ENCODE peak calls at places on chromosome 11, in nine cellular contexts. One of them, this sample, is unnamed.

GRCh38 chr11:70504246-70505020 is 106.1 kb downstream of the CTTN start:
- DNase-seq in CD8-positive, alpha-beta T cell: no peak
- DNase-seq in iPS-NIHi11: no peak
- DNase-seq in NCI-H1092 treated with DMSO at 0.1 percent for 48 hours: no peak
- DNase-seq in nucleus accumbens: no peak
- DNase-seq in Peyer's patch: no peak
- DNase-seq in fibroblast of lung: no peak
- DNase-seq in brain microvascular endothelial cell: no peak
- DNase-seq in endodermal cell: no peak
- DNase-seq in this sample: no peak

GRCh38 chr11:77072851-77073327 is 6.1 kb downstream of the CAPN5 start:
- DNase-seq in CD8-positive, alpha-beta T cell: no peak
- DNase-seq in iPS-NIHi11: no peak
- DNase-seq in NCI-H1092 treated with DMSO at 0.1 percent for 48 hours: no peak
- DNase-seq in nucleus accumbens: no peak
- DNase-seq in Peyer's patch: no peak
- DNase-seq in fibroblast of lung: no peak
- DNase-seq in brain microvascular endothelial cell: no peak
- DNase-seq in endodermal cell: peak; percentile 38
- DNase-seq in this sample: peak; percentile 17

GRCh38 chr11:74822187-74822586 is 73.5 kb downstream of the RNF169 start:
- DNase-seq in CD8-positive, alpha-beta T cell: no peak
- DNase-seq in iPS-NIHi11: no peak
- DNase-seq in NCI-H1092 treated with DMSO at 0.1 percent for 48 hours: no peak
- DNase-seq in nucleus accumbens: no peak
- DNase-seq in Peyer's patch: no peak
- DNase-seq in fibroblast of lung: peak; percentile 95
- DNase-seq in brain microvascular endothelial cell: peak; percentile 46
- DNase-seq in endodermal cell: no peak
- DNase-seq in this sample: no peak

GRCh38 chr11:65928667-65929066 is 9.4 kb downstream of the DRAP1 start:
- DNase-seq in CD8-positive, alpha-beta T cell: no peak
- DNase-seq in iPS-NIHi11: no peak
- DNase-seq in NCI-H1092 treated with DMSO at 0.1 percent for 48 hours: no peak
- DNase-seq in nucleus accumbens: no peak
- DNase-seq in Peyer's patch: no peak
- DNase-seq in fibroblast of lung: no peak
- DNase-seq in brain microvascular endothelial cell: no peak
- DNase-seq in endodermal cell: no peak
- DNase-seq in this sample: no peak

GRCh38 chr11:69241844-69242582 is 51.9 kb upstream of the MYEOV start:
- DNase-seq in CD8-positive, alpha-beta T cell: no peak
- DNase-seq in iPS-NIHi11: no peak
- DNase-seq in NCI-H1092 treated with DMSO at 0.1 percent for 48 hours: no peak
- DNase-seq in nucleus accumbens: no peak
- DNase-seq in Peyer's patch: no peak
- DNase-seq in fibroblast of lung: peak; percentile 21
- DNase-seq in brain microvascular endothelial cell: no peak
- DNase-seq in endodermal cell: no peak
- DNase-seq in this sample: no peak

GRCh38 chr11:3220521-3221407 is 2.2 kb upstream of the MRGPRG start:
- DNase-seq in CD8-positive, alpha-beta T cell: no peak
- DNase-seq in iPS-NIHi11: peak; percentile 14
- DNase-seq in NCI-H1092 treated with DMSO at 0.1 percent for 48 hours: no peak
- DNase-seq in nucleus accumbens: no peak
- DNase-seq in Peyer's patch: no peak
- DNase-seq in fibroblast of lung: no peak
- DNase-seq in brain microvascular endothelial cell: no peak
- DNase-seq in endodermal cell: peak; percentile 49
- DNase-seq in this sample: peak; percentile 26

GRCh38 chr11:36300651-36301050 is 4.6 kb downstream of the PRR5L start:
- DNase-seq in CD8-positive, alpha-beta T cell: no peak
- DNase-seq in iPS-NIHi11: no peak
- DNase-seq in NCI-H1092 treated with DMSO at 0.1 percent for 48 hours: peak; percentile 29
- DNase-seq in nucleus accumbens: peak; percentile 26
- DNase-seq in Peyer's patch: peak; percentile 85
- DNase-seq in fibroblast of lung: peak; percentile 89
- DNase-seq in brain microvascular endothelial cell: no peak
- DNase-seq in endodermal cell: no peak
- DNase-seq in this sample: no peak

GRCh38 chr11:488992-489391 is 18.1 kb downstream of the RNH1 start:
- DNase-seq in CD8-positive, alpha-beta T cell: no peak
- DNase-seq in iPS-NIHi11: peak; percentile 19
- DNase-seq in NCI-H1092 treated with DMSO at 0.1 percent for 48 hours: no peak
- DNase-seq in nucleus accumbens: no peak
- DNase-seq in Peyer's patch: no peak
- DNase-seq in fibroblast of lung: no peak
- DNase-seq in brain microvascular endothelial cell: no peak
- DNase-seq in endodermal cell: no peak
- DNase-seq in this sample: peak; percentile 24

GRCh38 chr11:4887591-4887990 is 5.9 kb downstream of the OR51T1 start:
- DNase-seq in CD8-positive, alpha-beta T cell: no peak
- DNase-seq in iPS-NIHi11: no peak
- DNase-seq in NCI-H1092 treated with DMSO at 0.1 percent for 48 hours: no peak
- DNase-seq in nucleus accumbens: no peak
- DNase-seq in Peyer's patch: no peak
- DNase-seq in fibroblast of lung: no peak
- DNase-seq in brain microvascular endothelial cell: no peak
- DNase-seq in endodermal cell: no peak
- DNase-seq in this sample: no peak

GRCh38 chr11:63997104-63997700 is 11.0 kb downstream of the OTUB1 start:
- DNase-seq in CD8-positive, alpha-beta T cell: no peak
- DNase-seq in iPS-NIHi11: no peak
- DNase-seq in NCI-H1092 treated with DMSO at 0.1 percent for 48 hours: no peak
- DNase-seq in nucleus accumbens: no peak
- DNase-seq in Peyer's patch: no peak
- DNase-seq in fibroblast of lung: no peak
- DNase-seq in brain microvascular endothelial cell: no peak
- DNase-seq in endodermal cell: no peak
- DNase-seq in this sample: no peak

GRCh38 chr11:843818-844692 is 1.4 kb downstream of the TSPAN4 start:
- DNase-seq in CD8-positive, alpha-beta T cell: no peak
- DNase-seq in iPS-NIHi11: peak; percentile 74
- DNase-seq in NCI-H1092 treated with DMSO at 0.1 percent for 48 hours: no peak
- DNase-seq in nucleus accumbens: no peak
- DNase-seq in Peyer's patch: peak; percentile 90
- DNase-seq in fibroblast of lung: peak; percentile 96
- DNase-seq in brain microvascular endothelial cell: peak; percentile 76
- DNase-seq in endodermal cell: peak; percentile 96
- DNase-seq in this sample: peak; percentile 96

GRCh38 chr11:68938088-68938487 is 34.4 kb downstream of the IGHMBP2 start:
- DNase-seq in CD8-positive, alpha-beta T cell: no peak
- DNase-seq in iPS-NIHi11: no peak
- DNase-seq in NCI-H1092 treated with DMSO at 0.1 percent for 48 hours: no peak
- DNase-seq in nucleus accumbens: no peak
- DNase-seq in Peyer's patch: no peak
- DNase-seq in fibroblast of lung: no peak
- DNase-seq in brain microvascular endothelial cell: no peak
- DNase-seq in endodermal cell: no peak
- DNase-seq in this sample: no peak

GRCh38 chr11:44007746-44008501 is 39.9 kb upstream of the ACCSL start:
- DNase-seq in CD8-positive, alpha-beta T cell: no peak
- DNase-seq in iPS-NIHi11: no peak
- DNase-seq in NCI-H1092 treated with DMSO at 0.1 percent for 48 hours: no peak
- DNase-seq in nucleus accumbens: no peak
- DNase-seq in Peyer's patch: peak; percentile 23
- DNase-seq in fibroblast of lung: no peak
- DNase-seq in brain microvascular endothelial cell: no peak
- DNase-seq in endodermal cell: no peak
- DNase-seq in this sample: peak; percentile 11

GRCh38 chr11:7030836-7031235 is 10.6 kb downstream of the NLRP14 start:
- DNase-seq in CD8-positive, alpha-beta T cell: no peak
- DNase-seq in iPS-NIHi11: no peak
- DNase-seq in NCI-H1092 treated with DMSO at 0.1 percent for 48 hours: no peak
- DNase-seq in nucleus accumbens: no peak
- DNase-seq in Peyer's patch: no peak
- DNase-seq in fibroblast of lung: no peak
- DNase-seq in brain microvascular endothelial cell: no peak
- DNase-seq in endodermal cell: no peak
- DNase-seq in this sample: no peak

GRCh38 chr11:126359431-126360048 is 4.1 kb downstream of the ST3GAL4 start:
- DNase-seq in CD8-positive, alpha-beta T cell: no peak
- DNase-seq in iPS-NIHi11: no peak
- DNase-seq in NCI-H1092 treated with DMSO at 0.1 percent for 48 hours: peak; percentile 74
- DNase-seq in nucleus accumbens: no peak
- DNase-seq in Peyer's patch: peak; percentile 62
- DNase-seq in fibroblast of lung: peak; percentile 89
- DNase-seq in brain microvascular endothelial cell: no peak
- DNase-seq in endodermal cell: no peak
- DNase-seq in this sample: no peak

GRCh38 chr11:134270250-134270714 is 5.9 kb upstream of the GLB1L3 start:
- DNase-seq in CD8-positive, alpha-beta T cell: no peak
- DNase-seq in iPS-NIHi11: peak; percentile 49
- DNase-seq in NCI-H1092 treated with DMSO at 0.1 percent for 48 hours: no peak
- DNase-seq in nucleus accumbens: no peak
- DNase-seq in Peyer's patch: peak; percentile 22
- DNase-seq in fibroblast of lung: no peak
- DNase-seq in brain microvascular endothelial cell: no peak
- DNase-seq in endodermal cell: peak; percentile 55
- DNase-seq in this sample: peak; percentile 40

GRCh38 chr11:23932485-23932898 is 564.4 kb upstream of the LUZP2 start:
- DNase-seq in CD8-positive, alpha-beta T cell: no peak
- DNase-seq in iPS-NIHi11: no peak
- DNase-seq in NCI-H1092 treated with DMSO at 0.1 percent for 48 hours: no peak
- DNase-seq in nucleus accumbens: no peak
- DNase-seq in Peyer's patch: no peak
- DNase-seq in fibroblast of lung: peak; percentile 31
- DNase-seq in brain microvascular endothelial cell: peak; percentile 61
- DNase-seq in endodermal cell: no peak
- DNase-seq in this sample: no peak

GRCh38 chr11:93444671-93445073 is 98.5 kb downstream of the SMCO4 start:
- DNase-seq in CD8-positive, alpha-beta T cell: no peak
- DNase-seq in iPS-NIHi11: peak; percentile 20
- DNase-seq in NCI-H1092 treated with DMSO at 0.1 percent for 48 hours: no peak
- DNase-seq in nucleus accumbens: no peak
- DNase-seq in Peyer's patch: no peak
- DNase-seq in fibroblast of lung: no peak
- DNase-seq in brain microvascular endothelial cell: peak; percentile 10
- DNase-seq in endodermal cell: peak; percentile 93
- DNase-seq in this sample: peak; percentile 92

GRCh38 chr11:75325713-75326438 is 25.6 kb downstream of the ARRB1 start:
- DNase-seq in CD8-positive, alpha-beta T cell: peak; percentile 28
- DNase-seq in iPS-NIHi11: no peak
- DNase-seq in NCI-H1092 treated with DMSO at 0.1 percent for 48 hours: no peak
- DNase-seq in nucleus accumbens: peak; percentile 58
- DNase-seq in Peyer's patch: peak; percentile 71
- DNase-seq in fibroblast of lung: peak; percentile 93
- DNase-seq in brain microvascular endothelial cell: peak; percentile 93
- DNase-seq in endodermal cell: no peak
- DNase-seq in this sample: no peak

GRCh38 chr11:22244986-22245592 is 52.2 kb downstream of the ANO5 start:
- DNase-seq in CD8-positive, alpha-beta T cell: no peak
- DNase-seq in iPS-NIHi11: peak; percentile 60
- DNase-seq in NCI-H1092 treated with DMSO at 0.1 percent for 48 hours: peak; percentile 67
- DNase-seq in nucleus accumbens: no peak
- DNase-seq in Peyer's patch: peak; percentile 46
- DNase-seq in fibroblast of lung: peak; percentile 30
- DNase-seq in brain microvascular endothelial cell: peak; percentile 13
- DNase-seq in endodermal cell: peak; percentile 78
- DNase-seq in this sample: peak; percentile 62

GRCh38 chr11:77038029-77038824 is 4.0 kb downstream of the B3GNT6 start:
- DNase-seq in CD8-positive, alpha-beta T cell: no peak
- DNase-seq in iPS-NIHi11: no peak
- DNase-seq in NCI-H1092 treated with DMSO at 0.1 percent for 48 hours: no peak
- DNase-seq in nucleus accumbens: no peak
- DNase-seq in Peyer's patch: no peak
- DNase-seq in fibroblast of lung: no peak
- DNase-seq in brain microvascular endothelial cell: no peak
- DNase-seq in endodermal cell: no peak
- DNase-seq in this sample: no peak

GRCh38 chr11:44857490-44857889 is 93.2 kb downstream of the TP53I11 start:
- DNase-seq in CD8-positive, alpha-beta T cell: no peak
- DNase-seq in iPS-NIHi11: no peak
- DNase-seq in NCI-H1092 treated with DMSO at 0.1 percent for 48 hours: no peak
- DNase-seq in nucleus accumbens: no peak
- DNase-seq in Peyer's patch: no peak
- DNase-seq in fibroblast of lung: no peak
- DNase-seq in brain microvascular endothelial cell: no peak
- DNase-seq in endodermal cell: no peak
- DNase-seq in this sample: no peak

GRCh38 chr11:67507242-67507890 is 596 bp downstream of the CDK2AP2 start:
- DNase-seq in CD8-positive, alpha-beta T cell: no peak
- DNase-seq in iPS-NIHi11: no peak
- DNase-seq in NCI-H1092 treated with DMSO at 0.1 percent for 48 hours: no peak
- DNase-seq in nucleus accumbens: no peak
- DNase-seq in Peyer's patch: peak; percentile 92
- DNase-seq in fibroblast of lung: no peak
- DNase-seq in brain microvascular endothelial cell: peak; percentile 64
- DNase-seq in endodermal cell: no peak
- DNase-seq in this sample: peak; percentile 88

This sample was measured in H9.